ENCODE peak calls at places on chromosomes 12 and 14, in nine cellular contexts. O is left ventricle myocardium inferior; H is naive thymus-derived CD4-positive, alpha-beta T cell; K is Karpas-422; X is CD8-positive, alpha-beta memory T cell; D is MM.1S; A is tibial nerve; N is SK-N-SH; Q is Peyer's patch. Y is an unnamed sample. For H3K4me1, the result is how much of the 10 kb centered on the place peaks cover.

GRCh38 chr12:120630139-120630895 is 10.1 kb upstream of the CABP1 start:
- DNase-seq in H (no peak), O (no peak), D (no peak), X (no peak), N (peak), Q (no peak), K (no peak), A (no peak), Y (no peak)

GRCh38 chr14:47674546-47675238 is 713 bp downstream of the MDGA2 start:
- DNase-seq in H (no peak), O (no peak), K (no peak), A (no peak), D (no peak), N (peak), Q (no peak), X (no peak), Y (no peak)

GRCh38 chr14:94897092-94897491 is 127.2 kb upstream of the GSC start:
- DNase-seq in O (no peak), Q (no peak), X (no peak), N (no peak), K (no peak), H (no peak), A (no peak), D (no peak), Y (no peak)

GRCh38 chr12:127496255-127496654 is 770.7 kb upstream of the TMEM132C start:
- DNase-seq in Q (no peak), N (no peak), K (no peak), A (no peak), X (no peak), D (no peak), H (no peak), O (no peak), Y (no peak)

GRCh38 chr12:5808956-5809355 is 136.1 kb downstream of the ANO2 start:
- DNase-seq in Q (no peak), D (no peak), N (no peak), K (no peak), H (no peak), X (no peak), A (no peak), O (no peak), Y (no peak)

GRCh38 chr14:104146651-104147345 is 8.4 kb downstream of the KIF26A start:
- DNase-seq in D (no peak), O (peak), Q (no peak), A (no peak), H (peak), X (no peak), K (no peak), N (no peak), Y (no peak)

GRCh38 chr12:19833775-19834501 is 394.6 kb downstream of the AEBP2 start:
- DNase-seq in O (no peak), N (no peak), X (no peak), K (no peak), A (no peak), Q (no peak), D (no peak), H (no peak), Y (peak)

GRCh38 chr12:3453947-3454675 is 36.9 kb upstream of the PRMT8 start:
- DNase-seq in Q (no peak), A (no peak), N (no peak), H (no peak), D (no peak), O (no peak), K (no peak), X (no peak), Y (no peak)

GRCh38 chr14:68795602-68796417 is 2.9 kb upstream of the ZFP36L1 start:
- DNase-seq in K (peak), H (peak), Q (peak), D (peak), A (peak), O (peak), X (peak), N (peak), Y (peak)

GRCh38 chr14:61233436-61233956 is 47.6 kb downstream of the TMEM30B start:
- DNase-seq in O (no peak), X (no peak), K (no peak), D (no peak), N (no peak), A (no peak), H (no peak), Q (no peak), Y (no peak)

GRCh38 chr14:33524244-33524643 is 426.6 kb downstream of the EGLN3 start:
- DNase-seq in H (no peak), D (no peak), O (no peak), X (no peak), Q (no peak), K (no peak), N (no peak), A (no peak), Y (no peak)

GRCh38 chr14:105005929-105006830 is 14.7 kb downstream of the CDCA4 start:
- DNase-seq in Q (no peak), A (no peak), N (no peak), O (no peak), X (no peak), H (no peak), D (no peak), K (no peak), Y (no peak)

GRCh38 chr14:90023176-90023896 is 38.5 kb upstream of the KCNK13 start:
- DNase-seq in K (no peak), A (no peak), O (no peak), X (no peak), H (no peak), Q (no peak), N (no peak), D (no peak), Y (no peak)

GRCh38 chr12:65868133-65868705 is 43.9 kb downstream of the HMGA2 start:
- DNase-seq in D (no peak), X (no peak), O (no peak), Q (no peak), A (no peak), K (no peak), H (no peak), N (no peak), Y (no peak)

GRCh38 chr12:109731806-109732205 is 18.2 kb downstream of the FAM222A start:
- DNase-seq in O (peak), A (no peak), N (peak), K (no peak), H (no peak), D (no peak), Q (peak), X (no peak), Y (no peak)

GRCh38 chr12:51901121-51901812 is 6.0 kb upstream of the ACVRL1 start:
- DNase-seq in K (no peak), Q (peak), A (no peak), H (no peak), D (no peak), N (peak), X (no peak), O (no peak), Y (no peak)
- H3K4me3 ChIP-seq in K (no peak), Q (no peak), A (no peak), H (no peak), D (no peak), N (no peak), X (no peak), O (no peak), Y (no peak)

GRCh38 chr14:91357272-91357671 is 60.3 kb downstream of the CCDC88C start:
- DNase-seq in K (peak), D (no peak), A (no peak), X (no peak), O (no peak), N (no peak), Q (no peak), H (no peak), Y (no peak)
- H3K4me1 ChIP-seq in K (half or more), D (half or more), A (under half), X (half or more), O (under half), N (under half), Q (under half), H (under half), Y (half or more)

GRCh38 chr12:1719139-1719538 is 28.3 kb downstream of the ADIPOR2 start:
- DNase-seq in D (no peak), Q (no peak), X (no peak), N (no peak), O (no peak), K (no peak), H (no peak), A (no peak), Y (no peak)
- H3K27ac ChIP-seq in D (no peak), Q (no peak), X (no peak), N (no peak), O (no peak), K (no peak), H (no peak), A (no peak), Y (no peak)

GRCh38 chr12:26226119-26226518 is 30.7 kb downstream of the SSPN start:
- DNase-seq in H (no peak), K (no peak), D (no peak), O (no peak), X (no peak), A (no peak), Q (peak), N (no peak), Y (no peak)

GRCh38 chr12:26224657-26225056 is 29.3 kb downstream of the SSPN start:
- DNase-seq in H (no peak), Q (no peak), A (no peak), D (no peak), N (no peak), X (no peak), K (no peak), O (no peak), Y (no peak)

GRCh38 chr12:26229910-26230309 is 34.5 kb downstream of the SSPN start:
- DNase-seq in X (no peak), K (no peak), H (no peak), Q (no peak), D (no peak), N (no peak), A (no peak), O (no peak), Y (no peak)

GRCh38 chr12:26226629-26227375 is 31.4 kb downstream of the SSPN start:
- DNase-seq in K (no peak), N (peak), X (no peak), H (no peak), Q (peak), O (peak), D (no peak), A (no peak), Y (no peak)

GRCh38 chr12:26227376-26227775 is 32.0 kb downstream of the SSPN start:
- DNase-seq in N (no peak), O (no peak), D (no peak), H (no peak), K (no peak), Q (no peak), A (no peak), X (no peak), Y (no peak)
- H3K4me3 ChIP-seq in N (no peak), O (peak), D (no peak), H (no peak), K (no peak), Q (peak), A (peak), X (no peak), Y (no peak)

DNA sequence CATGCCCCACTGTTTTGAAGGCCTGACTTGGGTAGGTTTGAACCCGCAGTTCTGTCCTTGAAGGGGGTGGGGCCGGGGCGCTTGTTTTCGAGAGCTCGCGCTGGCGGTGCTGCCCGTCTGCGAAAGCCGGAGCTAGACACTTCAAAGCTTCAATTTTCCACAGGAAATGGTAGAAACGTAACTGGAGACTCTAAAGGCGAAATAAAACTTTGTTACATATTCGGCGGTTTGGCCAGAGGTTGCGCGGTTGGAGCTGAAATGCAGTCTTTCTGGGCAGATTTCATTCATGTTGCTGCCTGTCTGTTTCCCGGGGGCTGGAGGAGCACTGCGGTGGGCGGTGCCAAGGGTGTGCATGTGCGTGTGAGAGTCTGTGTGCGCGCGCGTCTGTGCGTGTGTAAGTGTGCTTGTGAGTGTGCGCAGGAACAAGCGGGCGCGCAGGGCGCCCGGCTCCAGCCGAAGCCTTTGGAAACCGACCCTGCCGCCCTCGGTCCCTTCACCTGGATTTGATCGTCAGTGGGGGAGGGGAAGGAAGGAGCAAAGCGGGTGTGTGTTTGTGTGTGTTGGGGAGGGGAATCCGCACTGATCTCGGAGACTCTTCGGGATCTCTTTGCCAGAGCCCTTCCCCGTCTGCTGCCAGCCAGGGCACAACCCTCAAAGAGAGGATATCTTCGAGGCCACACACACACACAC is 227.7 kb upstream of the CRY1 start:
- DNase-seq in Q (peak), X (peak), D (no peak), A (no peak), N (peak), K (no peak), H (peak), O (no peak), Y (peak)
- H3K4me1 ChIP-seq in Q (under half), X (under half), D (under half), A (under half), N (under half), K (under half), H (under half), O (under half), Y (under half)

Y was measured in CD4-positive, CD25-positive, alpha-beta regulatory T cell.